ENCODE peak calls at places on chromosomes 11 and 22, in four cellular contexts. W, Z, U and T are unnamed samples.

GRCh38 chr11:6727971-6728890 is 43.5 kb downstream of the OR2AG2 start:
- DNase-seq in Z (no peak), U (no peak), W (no peak), T (no peak)

GRCh38 chr22:47565607-47566006 is 803.2 kb downstream of the TBC1D22A start:
- DNase-seq in Z (no peak), W (no peak), U (no peak), T (no peak)

GRCh38 chr11:67276821-67277230 is 10.6 kb downstream of the GRK2 start:
- DNase-seq in W (no peak), Z (no peak), U (no peak), T (peak)

GRCh38 chr11:13140873-13141655 is 131.9 kb downstream of the RASSF10 start:
- DNase-seq in W (no peak), U (no peak), Z (no peak), T (peak)

GRCh38 chr11:114285599-114285998 is 10.6 kb upstream of the NNMT start:
- DNase-seq in Z (no peak), W (no peak), U (no peak), T (peak)

GRCh38 chr11:94964934-94965333 is 8.4 kb downstream of the CWC15 start:
- DNase-seq in U (no peak), W (no peak), Z (no peak), T (no peak)

GRCh38 chr11:35932641-35933571 is 11.0 kb upstream of the LDLRAD3 start:
- DNase-seq in U (no peak), Z (no peak), W (no peak), T (peak)

GRCh38 chr11:60631939-60632338 is 67.5 kb upstream of the MS4A8 start:
- DNase-seq in Z (peak), U (no peak), W (no peak), T (no peak)

GRCh38 chr11:44496391-44496790 is 69.1 kb upstream of the CD82 start:
- DNase-seq in Z (no peak), U (no peak), W (no peak), T (no peak)

GRCh38 chr11:93059074-93059957 is 89.9 kb downstream of the MTNR1B start:
- DNase-seq in Z (no peak), U (no peak), W (no peak), T (peak)

GRCh38 chr11:46682773-46683752 is 17.4 kb downstream of the ARHGAP1 start:
- DNase-seq in Z (no peak), W (no peak), U (no peak), T (no peak)

GRCh38 chr11:48063424-48063978 is 83.1 kb downstream of the PTPRJ start:
- DNase-seq in W (peak), U (no peak), Z (no peak), T (peak)

GRCh38 chr11:120516461-120517389 is 5.2 kb downstream of the GRIK4 start:
- DNase-seq in W (no peak), Z (no peak), U (peak), T (no peak)

GRCh38 chr22:41021655-41022454 is 70.5 kb upstream of the EP300 start:
- DNase-seq in W (peak), Z (no peak), U (peak), T (peak)
- TF ChIP-seq SMC3 in W (no peak), Z (no peak), U (no peak), T (no peak)

GRCh38 chr22:30302810-30303138 is 13.5 kb upstream of the CASTOR1 start:
- DNase-seq in W (no peak), Z (no peak), U (no peak), T (no peak)
- TF ChIP-seq RCOR1 in W (no peak), Z (no peak), U (no peak), T (no peak)

GRCh38 chr11:105297463-105297862 is 157.9 kb upstream of the CARD18 start:
- DNase-seq in Z (no peak), W (no peak), U (no peak), T (peak)
- TF ChIP-seq SMC3 in Z (no peak), W (no peak), U (no peak), T (no peak)

GRCh38 chr22:27032121-27032761 is 374.9 kb downstream of the MIAT start:
- DNase-seq in U (peak), W (no peak), Z (no peak), T (no peak)
- TF ChIP-seq RCOR1 in U (no peak), W (no peak), Z (no peak), T (no peak)

GRCh38 chr11:73230931-73231330 is 12.8 kb downstream of the P2RY2 start:
- DNase-seq in U (peak), W (no peak), Z (no peak), T (no peak)
- TF ChIP-seq SMC3 in U (no peak), W (no peak), Z (no peak), T (no peak)

DNA sequence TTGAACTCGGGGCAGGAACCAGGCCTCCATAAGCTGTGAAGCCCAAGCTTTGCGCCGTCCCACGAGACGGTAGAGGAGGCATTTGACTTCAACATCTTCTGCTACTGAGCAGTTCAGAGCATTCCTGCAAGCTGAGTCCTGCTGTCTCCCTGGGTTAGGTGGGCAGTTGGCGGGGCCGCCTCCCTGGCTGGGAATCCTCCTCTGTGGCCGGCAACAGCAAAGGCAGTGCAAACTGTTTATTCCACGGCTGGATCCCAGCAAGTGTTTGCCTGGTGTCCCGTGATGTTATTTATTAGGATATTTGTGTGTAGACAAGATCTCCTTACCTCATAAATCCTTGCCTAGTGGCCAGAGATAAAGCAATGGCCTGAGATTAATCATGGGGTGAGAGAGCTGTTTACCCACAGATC is 63.2 kb downstream of the NAT10 start:
- DNase-seq in Z (no peak), U (no peak), W (no peak), T (peak)
- TF ChIP-seq RCOR1 in Z (no peak), U (no peak), W (no peak), T (no peak)

DNA sequence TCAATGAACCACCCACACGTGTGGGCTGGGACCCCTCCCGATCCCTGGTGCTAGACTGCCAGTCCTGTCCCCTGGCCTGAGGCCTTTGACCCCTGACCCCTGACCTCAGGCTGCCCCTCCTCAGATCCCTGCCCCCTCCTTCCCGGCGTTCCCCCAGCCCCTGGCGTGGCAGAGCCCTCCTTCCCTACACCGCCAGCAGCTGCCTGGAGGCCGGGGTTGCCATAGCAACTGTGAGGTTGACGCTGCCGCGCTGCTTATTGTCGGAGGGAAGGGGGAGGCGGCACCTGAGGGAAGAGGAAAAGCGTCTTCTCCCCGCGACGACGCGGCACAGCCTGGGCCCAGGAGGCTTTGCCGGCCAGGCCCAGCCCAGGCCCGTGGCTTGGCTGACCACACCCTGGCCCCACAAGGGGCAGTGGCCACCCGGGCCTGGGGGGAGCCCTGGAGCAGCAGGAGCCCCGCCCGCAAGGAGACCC is 32.6 kb downstream of the SHANK3 start:
- DNase-seq in W (no peak), U (peak), Z (no peak), T (peak)
- TF ChIP-seq SMC3 in W (no peak), U (no peak), Z (no peak), T (no peak)

GRCh38 chr11:91731051-91731450 is 493.6 kb upstream of the FAT3 start:
- DNase-seq in U (no peak), Z (no peak), W (no peak), T (no peak)
- TF ChIP-seq RCOR1 in U (no peak), Z (no peak), W (no peak), T (no peak)